ENCODE peak calls at places on chromosomes 11 and 22, in six cellular contexts. N, G, L, F, A and S are unnamed samples. For H3K36me3, the result is how much of the 10 kb centered on the place peaks cover.

GRCh38 chr11:9210922-9211320 is 54.2 kb downstream of the DENND5A start:
- DNase-seq in F (no peak), N (peak), L (peak), G (no peak), A (no peak), S (no peak)

GRCh38 chr11:29343465-29344333 is 673.1 kb downstream of the KCNA4 start:
- DNase-seq in L (peak), A (peak), G (peak), F (peak), N (peak), S (no peak)

GRCh38 chr11:65429724-65430405 is 7.3 kb downstream of the NEAT1 start:
- DNase-seq in A (peak), G (peak), L (peak), F (peak), N (peak), S (peak)

GRCh38 chr22:17131686-17132085 is 10.5 kb upstream of the TMEM121B start:
- DNase-seq in F (no peak), L (no peak), G (no peak), A (no peak), N (no peak), S (peak)

GRCh38 chr11:27938011-27938410 is 169.9 kb downstream of the KIF18A start:
- DNase-seq in L (no peak), N (peak), A (no peak), G (no peak), F (no peak), S (no peak)

GRCh38 chr11:128776088-128776433 is 82.2 kb downstream of the FLI1 start:
- DNase-seq in F (no peak), A (no peak), G (no peak), N (no peak), L (no peak), S (no peak)

GRCh38 chr11:124861670-124862069 is 3.6 kb upstream of the ROBO3 start:
- DNase-seq in N (no peak), A (no peak), F (no peak), L (no peak), G (no peak), S (peak)

GRCh38 chr22:27668828-27669797 is 132.4 kb downstream of the MN1 start:
- DNase-seq in G (peak), F (peak), A (peak), L (peak), N (peak), S (no peak)

GRCh38 chr11:27040302-27041115 is at the start of gene BBOX1:
- DNase-seq in G (no peak), F (no peak), A (peak), L (peak), N (no peak), S (no peak)

GRCh38 chr11:92480519-92480918 is 255.9 kb downstream of the FAT3 start:
- DNase-seq in F (no peak), L (no peak), G (no peak), N (peak), A (no peak), S (no peak)

GRCh38 chr22:23242473-23243001 is 62.2 kb downstream of the BCR start:
- DNase-seq in A (no peak), N (no peak), F (no peak), L (no peak), G (no peak), S (no peak)

DNA sequence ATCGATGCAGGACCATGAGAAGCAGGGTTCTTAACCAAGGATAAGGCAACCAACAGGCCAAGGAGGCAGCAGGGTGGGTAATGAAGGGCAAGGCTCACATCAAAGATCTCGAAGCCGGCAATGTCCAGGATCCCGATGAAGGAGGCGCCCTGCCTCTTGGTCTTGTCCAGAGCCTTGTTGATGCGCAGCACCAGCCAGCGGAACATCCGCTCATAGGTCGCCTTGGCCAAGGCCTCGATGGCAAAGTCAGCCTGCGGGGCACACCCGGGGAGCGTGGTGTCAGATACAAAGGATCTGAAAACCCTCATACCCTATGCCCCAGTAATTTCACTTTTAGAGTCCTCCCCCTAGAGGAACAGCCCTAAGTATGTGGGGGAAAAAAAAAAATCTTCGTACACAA is 63.5 kb downstream of the APOL1 start:
- DNase-seq in A (no peak), G (no peak), F (no peak), L (no peak), N (no peak), S (no peak)
- H3K36me3 ChIP-seq in A (under half), G (half or more), F (half or more), L (half or more), N (half or more), S (half or more)

DNA sequence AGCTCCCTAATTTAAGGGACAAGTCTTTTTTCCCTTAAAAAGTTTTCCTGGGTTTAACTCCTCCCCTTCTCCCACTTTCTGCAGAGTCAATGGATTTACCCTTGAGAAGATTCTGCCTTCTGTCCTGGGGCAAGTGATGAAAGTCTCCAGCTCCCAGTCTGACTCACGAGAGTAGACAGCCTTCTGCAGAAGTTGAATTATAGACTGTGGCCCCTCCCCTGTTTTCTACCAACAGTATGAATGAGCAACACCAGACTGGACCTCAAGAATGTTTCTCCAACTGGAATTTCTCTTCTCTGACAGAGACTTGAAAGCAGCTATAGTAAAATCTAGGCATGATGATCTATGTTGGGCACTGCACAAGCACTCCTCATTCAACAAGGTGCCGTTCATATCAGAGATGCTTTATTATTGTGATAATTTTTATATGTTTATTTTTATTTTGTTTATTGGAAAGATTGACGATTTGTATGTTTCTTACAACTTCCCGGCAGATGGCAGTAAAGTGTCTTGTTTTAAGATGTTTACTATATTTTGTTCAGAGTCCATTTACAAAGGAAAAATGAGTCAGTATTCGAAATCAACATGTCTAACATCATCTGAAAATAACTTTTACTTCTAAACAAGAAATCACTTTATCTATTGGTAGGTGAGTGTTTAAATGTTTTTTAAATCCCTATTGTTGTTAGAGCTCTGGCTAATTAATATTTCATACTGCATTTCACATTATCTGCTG is 56.6 kb downstream of the LMO2 start:
- DNase-seq in G (peak), L (peak), F (peak), A (no peak), N (peak), S (no peak)
- TF ChIP-seq CTCF in G (no peak), L (no peak), F (peak), A (peak), N (peak), S (peak)

DNA sequence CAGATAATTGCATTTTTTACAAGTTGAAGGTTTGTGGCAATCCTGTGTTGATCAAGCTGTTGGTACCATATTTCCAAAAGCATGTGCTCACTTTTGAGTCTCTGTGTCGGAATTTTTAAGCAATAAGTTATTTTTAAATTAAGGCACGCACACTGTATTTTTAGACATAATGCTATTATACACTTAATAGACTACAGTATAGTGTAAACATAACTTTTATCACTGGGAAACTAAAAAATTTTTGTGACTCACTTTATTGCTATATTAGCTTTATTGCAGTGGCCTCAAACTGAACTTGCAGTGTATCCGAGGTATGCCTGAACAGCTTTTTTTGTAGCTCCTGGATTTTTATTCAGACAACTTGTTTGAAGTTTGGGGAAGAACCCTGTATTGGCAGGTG is 31.3 kb upstream of the RRM1 start:
- DNase-seq in N (no peak), G (no peak), A (no peak), L (no peak), F (no peak), S (no peak)
- H3K4me3 ChIP-seq in N (no peak), G (no peak), A (no peak), L (no peak), F (no peak), S (no peak)

GRCh38 chr22:47029244-47030001 is 267.0 kb downstream of the TBC1D22A start:
- DNase-seq in G (no peak), A (no peak), F (no peak), L (no peak), N (no peak), S (peak)
- H3K36me3 ChIP-seq in G (under half), A (under half), F (under half), L (under half), N (under half), S (under half)

DNA sequence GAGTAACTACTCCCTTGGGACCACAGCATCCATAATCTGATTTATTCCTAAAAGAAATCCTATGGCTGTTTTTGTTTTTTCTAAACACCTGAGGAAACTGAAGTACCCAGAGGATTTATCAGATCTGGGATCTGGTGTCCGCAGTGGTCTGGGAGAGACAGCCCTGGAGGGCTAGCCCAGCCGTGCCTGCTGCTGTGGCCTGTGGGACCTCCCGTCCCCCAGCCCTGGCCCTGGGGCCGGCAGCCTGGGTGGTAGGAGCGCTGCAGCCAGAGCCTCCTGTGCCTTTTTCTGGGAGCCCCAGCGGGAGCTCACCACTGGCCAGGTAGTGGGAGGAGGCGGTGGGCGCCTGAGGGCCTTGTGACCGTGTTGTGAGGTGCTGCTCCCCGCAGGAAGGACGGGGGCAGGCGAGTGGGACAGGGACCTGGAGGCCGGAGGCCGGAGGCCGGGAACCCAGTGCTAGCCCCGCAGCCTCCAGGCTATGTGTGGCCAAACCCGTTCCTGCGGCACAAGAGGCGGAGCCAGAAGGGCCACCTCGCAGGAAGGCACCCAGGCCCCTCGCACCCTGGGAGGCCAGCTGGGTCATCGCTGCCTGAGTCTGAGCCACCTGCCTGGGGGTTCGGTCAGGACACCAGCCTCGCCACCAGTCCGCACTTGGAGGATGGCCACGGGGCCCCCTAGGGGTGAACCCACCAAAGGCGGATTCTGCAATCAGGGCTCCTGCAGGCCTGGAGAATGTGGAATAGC is 18.2 kb upstream of the C11orf96 start:
- DNase-seq in F (no peak), N (no peak), A (no peak), G (no peak), L (no peak), S (no peak)
- TF ChIP-seq CTCF in F (no peak), N (peak), A (no peak), G (peak), L (no peak), S (no peak)

GRCh38 chr11:61157743-61158142 is 3.5 kb downstream of the VPS37C start:
- DNase-seq in L (no peak), F (no peak), G (no peak), N (no peak), A (no peak), S (no peak)

GRCh38 chr11:61161190-61162091 is at the start of gene VPS37C:
- DNase-seq in A (peak), F (peak), N (peak), L (peak), G (peak), S (peak)

GRCh38 chr11:61162092-61162935 is 1.1 kb upstream of the VPS37C start:
- DNase-seq in G (peak), A (peak), N (peak), L (peak), F (no peak), S (peak)

GRCh38 chr11:61158691-61159381 is 2.4 kb downstream of the VPS37C start:
- DNase-seq in L (peak), G (peak), N (peak), A (no peak), F (no peak), S (peak)

GRCh38 chr11:61160487-61161189 is 588 bp downstream of the VPS37C start:
- DNase-seq in A (no peak), L (peak), F (no peak), G (peak), N (no peak), S (no peak)
- H3K4me3 ChIP-seq in A (peak), L (peak), F (peak), G (peak), N (peak), S (peak)

GRCh38 chr22:41664490-41664889 is 24.2 kb downstream of the SNU13 start:
- DNase-seq in L (no peak), F (no peak), A (no peak), N (no peak), G (no peak), S (no peak)
- H3K36me3 ChIP-seq in L (under half), F (under half), A (under half), N (under half), G (under half), S (half or more)